ENCODE peak calls at places on chromosomes 16 and 17, in ten cellular contexts. K is foreskin fibroblast, W is Panc1, I is neural crest cell, Z is B cell, F is HCT116, A is AG10803, U is psoas muscle, S is RWPE1, B is A549. C is an unnamed sample.

GRCh38 chr16:5895137-5895536 is 797.5 kb upstream of the EEF2KMT start:
- DNase-seq in Z (no peak), B (no peak), U (no peak), A (no peak), F (no peak), W (no peak), K (no peak), I (no peak), S (no peak), C (no peak)

GRCh38 chr16:3878610-3879009 is 1.9 kb downstream of the CREBBP start:
- DNase-seq in I (no peak), Z (no peak), B (no peak), S (no peak), F (no peak), U (no peak), A (peak), K (peak), W (no peak), C (no peak)

GRCh38 chr17:28925912-28926365 is 23.1 kb upstream of the DHRS13 start:
- DNase-seq in W (peak), K (peak), B (no peak), U (no peak), F (no peak), S (peak), I (no peak), Z (peak), A (peak), C (peak)

GRCh38 chr17:78019367-78019975 is 61.0 kb downstream of the TNRC6C start:
- DNase-seq in A (peak), Z (no peak), W (no peak), U (no peak), I (no peak), B (peak), S (no peak), F (peak), K (peak), C (no peak)

GRCh38 chr17:62919388-62919787 is 46.6 kb upstream of the TANC2 start:
- DNase-seq in Z (no peak), B (peak), K (peak), S (no peak), W (no peak), F (no peak), A (peak), U (no peak), I (no peak), C (no peak)

GRCh38 chr16:11956558-11956957 is 8.5 kb upstream of the TNFRSF17 start:
- DNase-seq in U (no peak), W (no peak), B (no peak), Z (no peak), I (no peak), A (no peak), K (peak), S (no peak), F (no peak), C (no peak)

GRCh38 chr17:41048441-41048840 is 1.3 kb upstream of the KRTAP2-1 start:
- DNase-seq in B (no peak), F (no peak), I (no peak), A (peak), S (peak), K (peak), U (no peak), W (no peak), Z (no peak), C (no peak)

GRCh38 chr17:49101054-49101534 is 31.5 kb upstream of the B4GALNT2 start:
- DNase-seq in W (no peak), I (no peak), B (no peak), F (peak), S (peak), U (no peak), K (peak), A (no peak), Z (no peak), C (no peak)

GRCh38 chr17:44522883-44523671 is 19.9 kb upstream of the GPATCH8 start:
- DNase-seq in Z (peak), A (peak), I (peak), B (peak), W (no peak), K (peak), F (peak), U (peak), S (peak), C (peak)

GRCh38 chr16:78503501-78504110 is 404.2 kb downstream of the WWOX start:
- DNase-seq in A (peak), S (peak), F (peak), Z (no peak), B (peak), K (peak), U (no peak), I (peak), W (peak), C (peak)
- TF ChIP-seq CTCF in A (peak), S (peak), F (peak), Z (peak), B (peak), K (peak), U (peak), I (peak), W (peak), C (peak)

GRCh38 chr17:57624390-57624789 is 120.7 kb downstream of the CCDC182 start:
- DNase-seq in W (no peak), F (no peak), A (no peak), Z (no peak), B (no peak), U (no peak), S (no peak), K (no peak), I (no peak), C (no peak)

GRCh38 chr17:57625957-57626356 is 119.1 kb downstream of the CCDC182 start:
- DNase-seq in B (no peak), A (no peak), U (no peak), I (no peak), K (no peak), W (no peak), Z (no peak), F (no peak), S (no peak), C (no peak)

GRCh38 chr17:57623620-57624019 is 121.5 kb downstream of the CCDC182 start:
- DNase-seq in Z (no peak), I (no peak), U (no peak), A (no peak), W (no peak), F (no peak), B (no peak), K (no peak), S (no peak), C (peak)

GRCh38 chr17:57626520-57627210 is 118.4 kb downstream of the CCDC182 start:
- DNase-seq in I (no peak), W (no peak), S (no peak), A (no peak), F (no peak), B (no peak), K (no peak), U (no peak), Z (no peak), C (no peak)

GRCh38 chr17:57625511-57625910 is 119.6 kb downstream of the CCDC182 start:
- DNase-seq in W (no peak), I (no peak), S (no peak), A (no peak), F (no peak), B (no peak), U (no peak), Z (no peak), K (no peak), C (no peak)
- TF ChIP-seq CTCF in W (no peak), I (no peak), S (no peak), A (no peak), F (no peak), B (no peak), U (no peak), Z (no peak), K (no peak), C (no peak)

GRCh38 chr17:82370471-82371332 is 863 bp upstream of the UTS2R start:
- DNase-seq in A (no peak), S (no peak), K (peak), Z (no peak), F (no peak), B (no peak), W (no peak), I (no peak), U (no peak), C (peak)
- TF ChIP-seq CTCF in A (no peak), S (no peak), K (no peak), Z (no peak), F (no peak), B (no peak), W (no peak), I (no peak), U (no peak), C (no peak)

GRCh38 chr17:76527430-76528111 is 9.9 kb downstream of the CYGB start:
- DNase-seq in F (no peak), W (no peak), U (peak), K (peak), B (no peak), A (peak), I (no peak), Z (peak), S (no peak), C (peak)
- TF ChIP-seq CTCF in F (peak), W (no peak), U (no peak), K (no peak), B (no peak), A (no peak), I (no peak), Z (no peak), S (no peak), C (no peak)

GRCh38 chr16:67209565-67209964 is 10.6 kb downstream of the ELMO3 start:
- DNase-seq in S (no peak), I (no peak), B (no peak), U (no peak), W (no peak), K (no peak), F (no peak), A (no peak), Z (no peak), C (no peak)

GRCh38 chr16:67208525-67208896 is 9.6 kb downstream of the ELMO3 start:
- DNase-seq in U (no peak), A (no peak), K (no peak), W (no peak), I (no peak), F (no peak), S (no peak), Z (no peak), B (no peak), C (no peak)

GRCh38 chr16:67211674-67212073 is 12.7 kb downstream of the ELMO3 start:
- DNase-seq in B (no peak), K (no peak), I (no peak), A (no peak), F (no peak), Z (no peak), W (no peak), U (no peak), S (no peak), C (no peak)

GRCh38 chr16:67207857-67208524 is 9.1 kb downstream of the ELMO3 start:
- DNase-seq in B (peak), F (no peak), A (peak), K (peak), W (no peak), Z (no peak), U (peak), S (peak), I (no peak), C (no peak)

GRCh38 chr16:67210069-67210937 is 11.4 kb downstream of the ELMO3 start:
- DNase-seq in S (no peak), U (no peak), Z (no peak), W (no peak), I (no peak), F (no peak), B (no peak), A (no peak), K (no peak), C (no peak)
- TF ChIP-seq CTCF in S (no peak), U (no peak), Z (no peak), W (no peak), I (no peak), F (no peak), B (no peak), A (no peak), K (no peak), C (no peak)

DNA sequence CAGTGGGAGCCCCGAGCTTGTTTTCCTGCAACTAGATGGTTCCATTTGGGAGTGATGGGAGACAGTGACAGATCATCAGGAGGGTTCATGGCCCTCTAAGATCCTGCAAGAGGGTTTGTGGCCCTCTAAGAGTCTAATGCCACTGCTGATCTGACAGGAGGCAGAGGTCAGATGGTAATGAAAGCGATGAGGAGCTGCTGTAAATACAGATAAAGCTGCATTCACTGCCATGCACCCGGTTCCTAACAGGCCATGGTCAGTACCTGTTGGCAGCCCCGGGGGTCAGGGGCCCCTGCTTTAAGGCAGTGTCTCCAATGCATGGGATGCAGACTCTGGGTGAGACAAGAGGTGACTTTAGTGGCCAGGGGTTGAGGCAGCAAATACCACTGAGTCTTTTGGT is 30.8 kb downstream of the SLC12A3 start:
- DNase-seq in F (no peak), I (no peak), S (no peak), Z (no peak), K (no peak), U (no peak), B (no peak), W (no peak), A (no peak), C (no peak)
- TF ChIP-seq CTCF in F (no peak), I (no peak), S (no peak), Z (no peak), K (no peak), U (no peak), B (no peak), W (no peak), A (no peak), C (no peak)

GRCh38 chr17:185445-186138 is 4.1 kb upstream of the DOC2B start:
- DNase-seq in U (no peak), W (no peak), K (no peak), S (no peak), F (no peak), A (no peak), B (no peak), I (no peak), Z (no peak), C (no peak)
- TF ChIP-seq CTCF in U (no peak), W (no peak), K (no peak), S (no peak), F (no peak), A (no peak), B (no peak), I (no peak), Z (no peak), C (no peak)

DNA sequence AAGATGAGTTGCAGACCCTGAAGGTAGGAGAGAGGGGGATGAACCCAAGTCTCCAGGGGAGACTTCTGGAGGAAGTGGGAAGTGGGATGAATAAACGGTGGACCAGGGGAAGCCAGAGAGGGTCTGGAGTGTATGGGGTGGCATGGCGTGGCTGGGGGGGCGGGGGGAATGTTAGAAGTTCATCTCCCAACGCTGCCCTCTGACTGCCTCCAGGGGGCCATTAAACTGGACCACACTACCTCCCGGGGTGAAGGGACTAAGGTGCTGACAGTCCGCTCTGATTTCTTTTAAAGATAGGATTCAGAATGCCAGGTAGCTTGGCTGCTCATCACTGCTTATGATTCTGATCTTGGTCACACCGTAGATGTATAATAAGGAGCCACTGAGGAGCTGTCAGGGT is 21.2 kb downstream of the ST3GAL2 start:
- DNase-seq in I (no peak), F (no peak), W (no peak), K (no peak), B (no peak), U (no peak), A (no peak), Z (no peak), S (no peak), C (no peak)
- TF ChIP-seq CTCF in I (no peak), F (no peak), W (no peak), K (no peak), B (no peak), U (no peak), A (no peak), Z (no peak), S (no peak), C (no peak)